ENCODE peak calls at places on chromosomes 13 and 19, in four cellular contexts. Q is NT2/D1; V is IMR-90; W is CD8-positive, alpha-beta memory T cell. B is an unnamed sample.
A peak's percentile ranks its signal among the peaks of the same experiment; 100 is the strongest.

GRCh38 chr13:46288570-46289259 is 77.0 kb downstream of the LRRC63 start:
- DNase-seq in V (peak; percentile 22), Q (peak; percentile 36), W (no peak), B (peak; percentile 17)

GRCh38 chr13:89514534-89515312 is 1832.8 kb upstream of the MIR17HG start:
- DNase-seq in V (peak; percentile 8), Q (no peak), W (no peak), B (no peak)

GRCh38 chr13:48235100-48235813 is 2.3 kb downstream of the ITM2B start:
- DNase-seq in V (peak; percentile 25), W (no peak), Q (peak; percentile 64), B (peak; percentile 72)

GRCh38 chr19:38731654-38732301 is 12.5 kb downstream of the CAPN12 start:
- DNase-seq in V (no peak), Q (no peak), W (no peak), B (peak; percentile 37)

GRCh38 chr19:31629936-31630335 is 280.7 kb upstream of the TSHZ3 start:
- DNase-seq in W (no peak), V (no peak), Q (no peak), B (no peak)

GRCh38 chr19:7977723-7978040 is 27.8 kb downstream of the ELAVL1 start:
- DNase-seq in V (no peak), Q (no peak), W (no peak), B (no peak)

GRCh38 chr13:114167445-114167844 is 11.6 kb upstream of the CFAP97D2 start:
- DNase-seq in V (peak; percentile 38), W (no peak), Q (no peak), B (no peak)

GRCh38 chr13:46961719-46962118 is 64.9 kb upstream of the HTR2A start:
- DNase-seq in V (peak; percentile 89), Q (no peak), W (no peak), B (no peak)

GRCh38 chr19:17073869-17074627 is 1.2 kb downstream of the HAUS8 start:
- DNase-seq in Q (no peak), W (peak; percentile 7), V (peak; percentile 16), B (no peak)

GRCh38 chr19:33052352-33052972 is 12.2 kb downstream of the RHPN2 start:
- DNase-seq in V (peak; percentile 54), Q (no peak), W (no peak), B (peak; percentile 27)

GRCh38 chr19:12379732-12380443 is 14.4 kb upstream of the ZNF442 start:
- DNase-seq in W (no peak), Q (no peak), V (no peak), B (no peak)

GRCh38 chr19:48186541-48186991 is 16.1 kb downstream of the ZSWIM9 start:
- DNase-seq in Q (no peak), V (no peak), W (no peak), B (no peak)
- H3K4me3 ChIP-seq in Q (no peak overlapping the region), V (no peak overlapping the region), W (no peak overlapping the region), B (no peak overlapping the region)

DNA sequence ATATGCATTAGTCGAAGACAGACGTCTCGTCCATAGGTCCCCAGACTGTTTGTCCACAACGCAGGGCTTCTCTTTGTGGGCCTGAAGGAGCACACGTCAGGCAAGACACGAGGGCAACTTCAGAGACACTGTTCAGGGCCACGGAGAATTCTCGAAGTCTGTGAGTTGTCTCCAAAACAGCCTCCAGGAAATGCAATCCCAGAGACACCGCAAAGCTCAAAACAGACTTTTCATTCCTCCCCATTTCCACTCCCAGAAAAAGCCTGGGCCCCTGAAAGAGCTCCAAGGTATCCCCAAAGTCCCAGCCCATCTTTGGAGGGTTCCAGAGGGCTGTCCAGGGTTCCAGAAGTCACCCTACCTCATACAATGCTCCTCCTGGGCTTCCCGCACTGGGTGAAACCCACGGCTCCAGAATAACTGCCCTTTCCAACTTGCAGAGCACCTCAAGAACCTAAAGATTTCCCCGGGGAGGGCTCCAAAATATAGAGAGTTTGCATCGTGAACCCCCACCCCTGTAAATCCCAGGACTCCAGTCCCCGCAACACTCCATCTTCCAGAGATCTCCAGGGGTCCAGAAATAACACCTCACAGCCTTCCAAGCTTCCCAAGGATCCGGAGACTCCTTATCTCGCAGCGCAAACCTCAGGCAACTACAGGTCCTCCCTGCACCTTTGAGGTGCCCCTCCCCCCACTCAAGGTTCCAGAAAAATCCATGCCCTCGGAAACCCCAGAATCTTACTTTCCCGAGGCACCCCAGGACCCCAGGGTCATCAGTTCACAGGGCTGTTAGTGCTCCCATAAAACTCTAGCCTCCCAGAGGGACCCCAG is 690 bp upstream of the FTL start:
- DNase-seq in Q (no peak), W (no peak), V (peak; percentile 44), B (no peak)
- H3K4me1 ChIP-seq in Q (peaks cover 1% of the 10 kb centered on the region), W (peaks cover 42% of the 10 kb centered on the region), V (peaks cover 20% of the 10 kb centered on the region), B (peaks cover 7% of the 10 kb centered on the region)

GRCh38 chr13:113119166-113119821 is 3.3 kb upstream of the F10 start:
- DNase-seq in Q (no peak), W (no peak), V (no peak), B (no peak)

GRCh38 chr13:113121183-113121927 is 1.2 kb upstream of the F10 start:
- DNase-seq in Q (no peak), V (no peak), W (no peak), B (no peak)

GRCh38 chr13:113120300-113121182 is 2.1 kb upstream of the F10 start:
- DNase-seq in Q (no peak), V (no peak), W (no peak), B (no peak)

GRCh38 chr13:113118328-113119021 is 4.1 kb upstream of the F10 start:
- DNase-seq in W (no peak), Q (no peak), V (no peak), B (no peak)

DNA sequence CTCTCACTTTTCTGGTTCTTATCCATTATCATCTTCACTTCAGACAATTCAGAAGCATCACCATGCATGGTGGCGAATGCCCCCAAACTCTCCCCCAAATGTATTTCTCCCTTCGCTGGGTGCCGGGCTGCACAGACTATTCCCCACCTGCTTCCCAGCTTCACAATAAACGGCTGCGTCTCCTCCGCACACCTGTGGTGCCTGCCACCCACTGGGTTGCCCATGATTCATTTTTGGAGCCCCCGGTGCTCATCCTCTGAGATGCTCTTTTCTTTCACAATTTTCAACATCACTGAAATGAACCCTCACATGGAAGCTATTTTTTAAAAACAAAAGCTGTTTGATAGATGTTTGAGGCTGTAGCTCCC is 2.8 kb upstream of the F10 start:
- DNase-seq in V (no peak), W (no peak), Q (no peak), B (no peak)
- H3K9me3 ChIP-seq in V (no peaks in the 10 kb centered on the region), W (no peaks in the 10 kb centered on the region), Q (no peaks in the 10 kb centered on the region), B (no peaks in the 10 kb centered on the region)

GRCh38 chr19:55495646-55496349 is 7.6 kb downstream of the SSC5D start:
- DNase-seq in Q (peak; percentile 32), V (no peak), W (no peak), B (no peak)

GRCh38 chr19:55493650-55494171 is 5.5 kb downstream of the SSC5D start:
- DNase-seq in W (no peak), V (no peak), Q (no peak), B (no peak)

GRCh38 chr19:55493052-55493649 is 4.9 kb downstream of the SSC5D start:
- DNase-seq in Q (no peak), V (peak; percentile 67), W (no peak), B (no peak)

GRCh38 chr19:55492362-55492944 is 4.2 kb downstream of the SSC5D start:
- DNase-seq in Q (no peak), V (no peak), W (no peak), B (no peak)

GRCh38 chr19:55494172-55494761 is 6.0 kb downstream of the SSC5D start:
- DNase-seq in Q (no peak), V (peak; percentile 75), W (no peak), B (no peak)
- H3K4me3 ChIP-seq in Q (no peak overlapping the region), V (peak overlapping the region; percentile 18), W (no peak overlapping the region), B (no peak overlapping the region)

DNA sequence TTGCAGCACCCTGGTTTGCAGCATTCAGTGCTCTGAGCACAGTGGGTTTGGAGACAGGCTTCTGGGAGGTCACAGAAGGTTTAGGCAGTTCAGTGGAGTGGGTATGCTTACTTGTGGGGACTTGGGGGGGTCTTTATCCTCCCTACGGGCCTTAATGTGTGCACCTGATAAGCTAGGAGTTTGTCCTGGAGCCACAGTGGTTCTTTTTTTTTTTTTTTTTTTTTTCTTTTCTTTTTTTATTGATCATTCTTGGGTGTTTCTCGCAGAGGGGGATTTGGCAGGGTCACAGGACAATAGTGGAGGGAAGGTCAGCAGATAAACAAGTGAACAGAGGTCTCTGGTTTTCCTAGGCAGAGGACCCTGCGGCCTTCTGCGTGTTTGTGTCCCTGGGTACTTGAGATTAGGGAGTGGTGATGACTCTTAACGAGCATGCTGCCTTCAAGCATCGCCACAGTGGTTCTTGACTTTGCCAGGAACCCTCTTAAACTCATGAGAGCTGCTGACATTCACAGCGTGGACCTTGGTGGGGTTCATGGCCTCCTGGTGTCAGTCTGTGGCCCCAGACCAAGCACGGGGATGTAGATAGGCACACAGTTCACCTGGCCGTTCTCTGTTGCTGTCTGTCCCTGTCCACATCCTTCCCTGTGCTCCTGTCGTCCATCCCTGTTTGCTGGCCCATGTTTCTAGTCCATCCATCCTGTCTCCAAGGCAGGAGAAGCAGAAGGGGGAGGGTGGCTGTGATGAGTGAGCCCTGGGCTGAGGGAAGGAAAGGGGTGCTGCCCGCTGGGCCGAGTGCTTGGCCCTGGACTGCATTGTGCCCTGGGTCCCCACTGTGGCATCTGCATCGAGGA is 2.7 kb downstream of the EGLN2 start:
- DNase-seq in V (no peak), W (no peak), Q (no peak), B (no peak)
- H3K4me1 ChIP-seq in V (peaks cover 40% of the 10 kb centered on the region), W (peaks cover 76% of the 10 kb centered on the region), Q (peaks cover 35% of the 10 kb centered on the region), B (peaks cover 60% of the 10 kb centered on the region)

GRCh38 chr19:6593651-6594416 is 2.9 kb upstream of the CD70 start:
- DNase-seq in W (no peak), Q (no peak), V (no peak), B (no peak)
- H3K9me3 ChIP-seq in W (no peaks in the 10 kb centered on the region), Q (no peaks in the 10 kb centered on the region), V (peaks cover 3% of the 10 kb centered on the region), B (no peaks in the 10 kb centered on the region)

GRCh38 chr13:30898070-30898469 is 8.0 kb upstream of the MEDAG start:
- DNase-seq in Q (no peak), V (no peak), W (no peak), B (no peak)
- H3K4me3 ChIP-seq in Q (no peak overlapping the region), V (no peak overlapping the region), W (no peak overlapping the region), B (no peak overlapping the region)

DNA sequence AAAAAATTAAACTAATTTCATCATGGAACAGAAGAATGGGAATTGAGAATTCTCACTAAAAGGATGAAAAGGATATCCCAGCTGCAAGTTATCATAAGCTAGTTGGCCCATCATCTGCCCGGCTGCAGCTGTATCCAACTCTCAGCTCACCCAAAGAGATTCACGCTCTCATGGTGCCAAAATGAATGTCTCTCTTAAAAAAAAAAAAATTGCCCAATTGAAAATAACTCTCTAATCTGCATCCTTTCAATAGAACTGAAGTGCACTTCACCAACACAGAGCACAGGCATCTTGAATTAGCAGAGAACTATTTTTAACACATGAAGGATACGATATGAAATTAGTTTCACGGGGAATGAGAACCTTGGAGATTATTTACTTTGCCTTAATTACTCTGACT is 20.0 kb downstream of the ENOX1 start:
- DNase-seq in Q (no peak), V (no peak), W (no peak), B (no peak)
- H3K4me1 ChIP-seq in Q (no peaks in the 10 kb centered on the region), V (no peaks in the 10 kb centered on the region), W (no peaks in the 10 kb centered on the region), B (peaks cover 3% of the 10 kb centered on the region)

B was measured in prostate gland.